ENCODE peak calls at places on chromosomes 6 and 20, in five cellular contexts. B is tibial artery, H is heart right ventricle, E is cardiac fibroblast, I is psoas muscle. C is an unnamed sample.

GRCh38 chr20:23029324-23029723 is 5.8 kb upstream of the SSTR4 start:
- DNase-seq in B (no peak), H (no peak), E (no peak), I (no peak), C (no peak)

GRCh38 chr6:13711384-13711725 is 280 bp downstream of the RANBP9 start:
- DNase-seq in B (no peak), H (no peak), E (no peak), I (no peak), C (peak)

GRCh38 chr20:2246081-2246491 is 49.7 kb upstream of the TGM3 start:
- DNase-seq in B (no peak), H (no peak), E (no peak), I (no peak), C (no peak)

GRCh38 chr6:113970808-113971676 is at the start of gene HDAC2:
- DNase-seq in B (peak), H (peak), E (peak), I (peak), C (peak)

GRCh38 chr20:43669332-43669731 is 2.4 kb downstream of the MYBL2 start:
- DNase-seq in B (no peak), H (no peak), E (peak), I (no peak), C (peak)

GRCh38 chr20:32574296-32575226 is 10.6 kb downstream of the NOL4L start:
- DNase-seq in B (no peak), H (no peak), E (peak), I (no peak), C (peak)

GRCh38 chr6:145551164-145551563 is 184.2 kb downstream of the EPM2A start:
- DNase-seq in B (no peak), H (no peak), E (peak), I (no peak), C (peak)

GRCh38 chr6:108667984-108668383 is 107.3 kb downstream of the FOXO3 start:
- DNase-seq in B (no peak), H (no peak), E (peak), I (no peak), C (no peak)

GRCh38 chr20:53685070-53685595 is 91.5 kb upstream of the ZNF217 start:
- DNase-seq in B (no peak), H (no peak), E (no peak), I (no peak), C (no peak)

GRCh38 chr20:51470907-51471411 is 71.6 kb downstream of the NFATC2 start:
- DNase-seq in B (no peak), H (no peak), E (no peak), I (no peak), C (no peak)

GRCh38 chr6:50128420-50129005 is 78.8 kb upstream of the DEFB112 start:
- DNase-seq in B (no peak), H (no peak), E (peak), I (no peak), C (peak)

GRCh38 chr6:72616406-72617015 is 5.4 kb upstream of the KCNQ5 start:
- DNase-seq in B (no peak), H (no peak), E (peak), I (no peak), C (peak)

GRCh38 chr6:35640017-35640664 is 48.6 kb downstream of the FKBP5 start:
- DNase-seq in B (no peak), H (no peak), E (peak), I (no peak), C (no peak)

GRCh38 chr20:34222208-34222607 is 19.0 kb upstream of the ASIP start:
- DNase-seq in B (no peak), H (no peak), E (peak), I (no peak), C (peak)

GRCh38 chr6:2625581-2625980 is 125.1 kb downstream of the MYLK4 start:
- DNase-seq in B (no peak), H (no peak), E (peak), I (no peak), C (peak)

GRCh38 chr6:27865952-27866369 is 46.2 kb downstream of the OR2B2 start:
- DNase-seq in B (no peak), H (no peak), E (no peak), I (no peak), C (peak)

GRCh38 chr6:1424306-1424927 is 35.0 kb downstream of the FOXF2 start:
- DNase-seq in B (no peak), H (no peak), E (peak), I (peak), C (peak)

GRCh38 chr6:50714487-50715379 is 1.4 kb downstream of the TFAP2D start:
- DNase-seq in B (no peak), H (no peak), E (no peak), I (no peak), C (no peak)

GRCh38 chr6:38271081-38271480 is 368.6 kb downstream of the BTBD9 start:
- DNase-seq in B (no peak), H (no peak), E (peak), I (no peak), C (peak)

GRCh38 chr6:48111143-48111506 is at the start of gene PTCHD4:
- DNase-seq in B (no peak), H (no peak), E (peak), I (no peak), C (peak)

GRCh38 chr20:55269913-55270312 is 735.4 kb downstream of the CBLN4 start:
- DNase-seq in B (no peak), H (no peak), E (peak), I (no peak), C (no peak)

GRCh38 chr6:50846860-50847171 is 28.1 kb downstream of the TFAP2B start:
- DNase-seq in B (no peak), H (no peak), E (no peak), I (no peak), C (no peak)

GRCh38 chr6:105780146-105780860 is 305.8 kb upstream of the PRDM1 start:
- DNase-seq in B (no peak), H (no peak), E (peak), I (no peak), C (peak)

GRCh38 chr6:145006914-145007313 is 721.8 kb downstream of the UTRN start:
- DNase-seq in B (no peak), H (no peak), E (no peak), I (no peak), C (no peak)

GRCh38 chr6:74814440-74814839 is 391.4 kb downstream of the COL12A1 start:
- DNase-seq in B (no peak), H (no peak), E (no peak), I (no peak), C (no peak)

GRCh38 chr20:49890651-49891361 is 24.5 kb downstream of the SPATA2 start:
- DNase-seq in B (peak), H (no peak), E (no peak), I (no peak), C (no peak)

GRCh38 chr6:109441069-109441816 is 719 bp downstream of the SMPD2 start:
- DNase-seq in B (peak), H (peak), E (peak), I (peak), C (peak)

GRCh38 chr20:34557936-34558319 is 590 bp upstream of the MAP1LC3A start:
- DNase-seq in B (no peak), H (no peak), E (no peak), I (no peak), C (no peak)

GRCh38 chr6:121809211-121809610 is 373.8 kb downstream of the GJA1 start:
- DNase-seq in B (no peak), H (no peak), E (peak), I (no peak), C (peak)

GRCh38 chr6:75488026-75488425 is 5.6 kb downstream of the FILIP1 start:
- DNase-seq in B (no peak), H (no peak), E (peak), I (no peak), C (peak)

GRCh38 chr6:133466666-133467065 is 225.5 kb downstream of the EYA4 start:
- DNase-seq in B (no peak), H (no peak), E (peak), I (no peak), C (no peak)

GRCh38 chr6:45305546-45305945 is 22.6 kb upstream of the RUNX2 start:
- DNase-seq in B (no peak), H (no peak), E (peak), I (no peak), C (no peak)

GRCh38 chr6:45314146-45314545 is 14.0 kb upstream of the RUNX2 start:
- DNase-seq in B (no peak), H (no peak), E (peak), I (no peak), C (no peak)

GRCh38 chr6:45310118-45310788 is 17.9 kb upstream of the RUNX2 start:
- DNase-seq in B (no peak), H (no peak), E (no peak), I (no peak), C (no peak)
- TF ChIP-seq CTCF in B (no peak), H (no peak), E (no peak), I (no peak), C (no peak)

GRCh38 chr6:68128211-68128610 is 506.9 kb upstream of the ADGRB3 start:
- DNase-seq in B (no peak), H (no peak), E (no peak), I (no peak), C (no peak)
- H3K4me3 ChIP-seq in B (no peak), H (no peak), E (no peak), I (no peak), C (no peak)

DNA sequence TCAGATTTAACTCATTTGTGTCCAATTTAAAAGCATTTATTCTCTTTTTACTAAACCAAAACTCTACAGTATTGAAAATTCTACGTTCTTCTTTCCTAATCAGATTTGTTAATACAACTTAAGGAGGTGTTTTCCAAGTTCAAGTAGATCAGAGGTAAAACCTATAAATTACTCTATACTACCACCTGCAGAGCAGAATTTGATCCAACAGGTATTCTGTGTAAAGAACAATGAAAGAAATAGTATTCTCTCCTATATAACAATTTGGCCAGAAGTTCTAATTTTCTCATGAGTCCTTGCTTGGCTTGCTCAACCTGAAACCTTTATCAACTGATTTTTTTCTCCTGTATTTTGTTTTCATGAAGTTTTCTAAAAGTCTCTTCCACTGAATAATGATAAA is 28.5 kb upstream of the DST start:
- DNase-seq in B (no peak), H (no peak), E (no peak), I (no peak), C (no peak)
- TF ChIP-seq CTCF in B (no peak), H (no peak), E (no peak), I (no peak), C (no peak)

DNA sequence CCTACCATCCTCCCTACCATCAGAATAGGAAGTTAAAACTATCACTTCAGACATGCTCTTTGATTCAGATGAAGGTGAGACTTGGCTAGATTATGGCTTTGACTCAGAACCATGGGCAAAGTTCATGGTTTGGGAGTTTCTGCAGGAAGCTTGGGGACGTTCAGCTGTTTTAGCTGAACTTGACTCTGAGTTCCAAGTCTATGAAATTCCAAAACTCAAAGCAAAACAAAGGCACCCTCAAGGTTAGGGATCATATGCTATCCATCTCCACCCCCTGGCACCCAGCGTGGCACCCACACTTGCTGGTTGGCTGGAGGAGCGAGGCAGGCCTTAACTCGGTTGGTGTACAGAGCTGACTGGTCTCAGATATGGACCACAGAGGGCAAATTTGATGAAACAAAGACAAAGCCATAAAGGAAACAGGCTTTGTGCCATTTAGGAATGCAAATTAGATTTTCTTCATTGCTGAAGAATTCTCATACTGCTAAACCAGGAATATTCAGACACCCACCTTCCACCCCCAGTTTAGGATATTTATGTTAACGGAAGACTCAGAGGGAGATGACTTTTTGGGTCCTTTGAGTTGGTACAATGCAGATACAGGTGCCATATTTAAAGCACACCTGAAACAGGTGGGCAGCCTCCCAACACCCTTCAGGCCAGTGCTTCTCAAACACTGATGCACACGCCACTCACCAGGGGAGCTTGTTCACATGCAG is 88.4 kb upstream of the SLC22A16 start:
- DNase-seq in B (no peak), H (no peak), E (no peak), I (no peak), C (no peak)
- H3K4me3 ChIP-seq in B (no peak), H (no peak), E (no peak), I (no peak), C (no peak)

GRCh38 chr20:56689318-56689717 is 60.2 kb downstream of the TFAP2C start:
- DNase-seq in B (no peak), H (no peak), E (no peak), I (no peak), C (peak)
- TF ChIP-seq CTCF in B (no peak), H (no peak), E (no peak), I (no peak), C (no peak)

GRCh38 chr6:134512946-134513345 is 195.0 kb upstream of the SGK1 start:
- DNase-seq in B (peak), H (peak), E (peak), I (peak), C (no peak)
- H3K4me3 ChIP-seq in B (no peak), H (no peak), E (no peak), I (no peak), C (no peak)

DNA sequence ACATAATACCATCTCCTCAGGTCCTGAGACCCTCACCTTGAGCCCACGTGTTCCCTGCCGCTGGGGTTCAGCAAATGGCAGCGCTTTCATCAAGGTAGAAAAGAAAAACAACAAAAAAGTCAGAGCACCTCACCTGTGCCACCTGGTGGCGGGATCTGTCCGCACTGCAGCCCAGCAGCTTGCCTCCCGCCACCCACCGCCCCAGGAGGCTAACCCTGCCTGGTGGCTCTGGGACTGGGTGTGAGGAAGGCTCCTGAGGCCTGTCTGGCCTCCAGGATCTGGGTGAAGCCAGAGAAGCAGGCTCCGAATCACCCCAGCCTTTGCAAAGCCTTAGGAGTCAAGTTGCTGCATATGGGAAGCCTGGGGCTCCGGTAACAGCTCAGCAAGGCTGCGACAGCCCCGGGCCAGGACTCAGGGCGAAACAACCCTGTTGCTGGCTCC is 270.8 kb downstream of the BMP7 start:
- DNase-seq in B (no peak), H (no peak), E (no peak), I (no peak), C (no peak)
- TF ChIP-seq CTCF in B (no peak), H (peak), E (no peak), I (peak), C (peak)

GRCh38 chr6:119210596-119210995 is 132.1 kb upstream of the FAM184A start:
- DNase-seq in B (no peak), H (no peak), E (peak), I (no peak), C (peak)

GRCh38 chr6:119220452-119220851 is 129.1 kb downstream of the MAN1A1 start:
- DNase-seq in B (no peak), H (no peak), E (no peak), I (no peak), C (no peak)

GRCh38 chr6:119218548-119218947 is 131.0 kb downstream of the MAN1A1 start:
- DNase-seq in B (no peak), H (no peak), E (no peak), I (no peak), C (no peak)

GRCh38 chr6:119215309-119215708 is 134.3 kb downstream of the MAN1A1 start:
- DNase-seq in B (no peak), H (no peak), E (no peak), I (no peak), C (peak)

GRCh38 chr6:119215885-119216590 is 133.5 kb downstream of the MAN1A1 start:
- DNase-seq in B (no peak), H (no peak), E (no peak), I (no peak), C (no peak)
- H3K4me3 ChIP-seq in B (no peak), H (no peak), E (no peak), I (no peak), C (no peak)

DNA sequence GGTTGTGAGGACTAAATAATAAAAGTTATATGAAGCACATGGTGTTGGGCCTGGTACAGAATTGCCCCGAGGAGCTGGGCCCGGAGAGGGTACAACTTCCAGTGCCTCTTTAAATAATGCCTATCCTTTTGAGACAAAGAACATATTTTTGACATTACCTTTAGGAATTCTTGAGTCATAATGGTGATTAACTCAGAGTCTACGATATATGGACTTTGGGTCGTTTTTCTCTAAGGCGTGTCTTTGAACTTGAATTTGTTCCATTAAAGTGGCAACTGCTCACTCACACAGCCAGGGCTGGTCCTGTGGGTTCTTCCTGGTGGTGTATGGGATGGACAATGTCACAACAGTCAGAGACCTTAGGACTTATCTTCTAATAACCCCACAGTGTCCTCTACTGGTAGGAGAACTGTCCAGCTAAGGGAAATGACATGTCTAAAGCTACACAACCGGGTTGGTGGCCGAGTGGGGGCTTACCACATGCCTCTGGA is 106.5 kb downstream of the CDC5L start:
- DNase-seq in B (no peak), H (no peak), E (peak), I (no peak), C (peak)
- TF ChIP-seq CTCF in B (no peak), H (no peak), E (peak), I (peak), C (peak)

DNA sequence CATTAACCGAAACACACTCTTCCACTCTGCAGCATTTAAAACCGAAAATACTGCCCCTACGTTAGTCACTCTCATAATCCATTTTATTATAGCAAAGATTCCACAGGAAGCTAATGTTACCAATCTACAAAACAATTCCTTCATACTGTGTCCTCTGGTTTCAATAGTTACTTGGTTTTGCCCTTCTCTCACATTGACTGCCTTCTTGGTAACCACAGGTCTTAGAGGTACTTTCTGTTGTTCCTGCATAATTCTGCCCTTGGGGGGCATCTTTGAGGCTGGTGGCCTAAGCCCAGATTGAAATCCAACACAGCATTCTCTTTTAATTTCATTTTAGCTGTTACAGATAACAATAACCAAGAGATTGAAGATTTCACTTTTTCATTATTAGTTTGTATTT is 9.8 kb upstream of the DCBLD1 start:
- DNase-seq in B (no peak), H (no peak), E (no peak), I (no peak), C (no peak)
- H3K4me3 ChIP-seq in B (no peak), H (no peak), E (no peak), I (no peak), C (no peak)